ENCODE peak calls at places on chromosomes 1 and 21, in ten cellular contexts. Q is AG09319; P is thyroid gland; F is Panc1; S is COLO829; N is activated CD4-positive, alpha-beta T cell treated with anti-CD3 and anti-CD28 coated beads, Interleukin-2, amount 50 U/mL, for 48 hours; E is SW 1271; R is lower lobe of right lung; H is foreskin fibroblast; K is IMR-90. B is an unnamed sample.

GRCh38 chr1:232876506-232877360 is 71.5 kb downstream of the MAP10 start:
- DNase-seq in Q (no peak), P (no peak), F (no peak), S (no peak), N (peak; percentile 50), E (no peak), R (no peak), H (no peak), K (no peak), B (no peak)

GRCh38 chr21:44072111-44072510 is 35.1 kb upstream of the PWP2 start:
- DNase-seq in Q (no peak), P (no peak), F (no peak), S (no peak), N (no peak), E (no peak), R (no peak), H (no peak), K (no peak), B (no peak)

GRCh38 chr1:17239420-17239819 is 9.5 kb upstream of the PADI3 start:
- DNase-seq in Q (peak; percentile 78), P (peak; percentile 30), F (peak; percentile 82), S (peak; percentile 83), N (peak; percentile 24), E (peak; percentile 54), R (no peak), H (peak; percentile 93), K (peak; percentile 92), B (peak; percentile 90)

GRCh38 chr1:147073062-147073432 is 99.2 kb downstream of the PRKAB2 start:
- DNase-seq in Q (no peak), P (no peak), F (no peak), S (no peak), N (peak; percentile 18), E (no peak), R (no peak), H (no peak), K (no peak), B (no peak)

GRCh38 chr1:218711021-218711420 is 365.9 kb downstream of the TGFB2 start:
- DNase-seq in Q (no peak), P (no peak), F (no peak), S (no peak), N (no peak), E (no peak), R (no peak), H (no peak), K (peak; percentile 26), B (no peak)

GRCh38 chr21:28090546-28090945 is 902.1 kb downstream of the LTN1 start:
- DNase-seq in Q (no peak), P (no peak), F (no peak), S (no peak), N (no peak), E (no peak), R (no peak), H (no peak), K (no peak), B (no peak)

GRCh38 chr1:171251042-171251740 is 2.9 kb downstream of the FMO1 start:
- DNase-seq in Q (no peak), P (no peak), F (no peak), S (no peak), N (peak; percentile 43), E (no peak), R (no peak), H (peak; percentile 23), K (peak; percentile 4), B (peak; percentile 17)

GRCh38 chr1:39398278-39399010 is 93.0 kb upstream of the BMP8A start:
- DNase-seq in Q (peak; percentile 85), P (peak; percentile 87), F (peak; percentile 95), S (peak; percentile 93), N (peak; percentile 59), E (peak; percentile 78), R (peak; percentile 68), H (peak; percentile 97), K (peak; percentile 98), B (peak; percentile 98)

GRCh38 chr1:44336668-44337067 is 18.4 kb downstream of the ERI3 start:
- DNase-seq in Q (no peak), P (no peak), F (no peak), S (no peak), N (no peak), E (no peak), R (no peak), H (no peak), K (no peak), B (no peak)

GRCh38 chr1:61132176-61133047 is 50.1 kb downstream of the NFIA start:
- DNase-seq in Q (no peak), P (no peak), F (no peak), S (peak; percentile 28), N (no peak), E (no peak), R (no peak), H (no peak), K (peak; percentile 5), B (peak; percentile 44)

GRCh38 chr1:19010995-19011696 is 54.7 kb upstream of the IFFO2 start:
- DNase-seq in Q (peak; percentile 87), P (peak; percentile 50), F (peak; percentile 96), S (peak; percentile 78), N (peak; percentile 89), E (peak; percentile 87), R (peak; percentile 81), H (peak; percentile 95), K (peak; percentile 97), B (peak; percentile 98)

GRCh38 chr1:106768077-106768476 is 288.4 kb upstream of the PRMT6 start:
- DNase-seq in Q (no peak), P (no peak), F (no peak), S (no peak), N (no peak), E (no peak), R (no peak), H (peak; percentile 36), K (no peak), B (peak; percentile 18)

GRCh38 chr1:27527857-27528700 is 38.1 kb upstream of the WASF2 start:
- DNase-seq in Q (no peak), P (peak; percentile 93), F (no peak), S (no peak), N (peak; percentile 48), E (no peak), R (peak; percentile 83), H (no peak), K (no peak), B (no peak)

GRCh38 chr1:20187103-20187812 is 940 bp upstream of the PLA2G2C start:
- DNase-seq in Q (no peak), P (peak; percentile 95), F (no peak), S (no peak), N (peak; percentile 52), E (no peak), R (peak; percentile 65), H (no peak), K (no peak), B (no peak)

GRCh38 chr1:237470712-237471310 is 419.9 kb downstream of the ZP4 start:
- DNase-seq in Q (no peak), P (no peak), F (no peak), S (no peak), N (no peak), E (no peak), R (no peak), H (no peak), K (no peak), B (no peak)

GRCh38 chr1:234271243-234271606 is 102.0 kb upstream of the COA6 start:
- DNase-seq in Q (no peak), P (no peak), F (no peak), S (no peak), N (no peak), E (no peak), R (no peak), H (no peak), K (no peak), B (no peak)

GRCh38 chr1:188365874-188366273 is 1537.1 kb downstream of the PLA2G4A start:
- DNase-seq in Q (no peak), P (no peak), F (no peak), S (no peak), N (no peak), E (no peak), R (no peak), H (no peak), K (peak; percentile 5), B (no peak)

GRCh38 chr1:118944133-118944532 is 44.0 kb downstream of the TBX15 start:
- DNase-seq in Q (no peak), P (no peak), F (no peak), S (no peak), N (no peak), E (no peak), R (no peak), H (no peak), K (no peak), B (peak; percentile 16)

GRCh38 chr1:201570158-201570885 is 31.4 kb downstream of the NAV1 start:
- DNase-seq in Q (no peak), P (no peak), F (no peak), S (no peak), N (no peak), E (no peak), R (peak; percentile 21), H (no peak), K (no peak), B (no peak)

GRCh38 chr1:110798691-110799256 is 74.2 kb upstream of the CD53 start:
- DNase-seq in Q (no peak), P (no peak), F (no peak), S (no peak), N (no peak), E (no peak), R (no peak), H (peak; percentile 1), K (no peak), B (no peak)

GRCh38 chr1:167150434-167150833 is 56.6 kb downstream of the STYXL2 start:
- DNase-seq in Q (no peak), P (no peak), F (no peak), S (no peak), N (no peak), E (no peak), R (no peak), H (no peak), K (no peak), B (no peak)

GRCh38 chr1:23423415-23424170 is 955 bp downstream of the TCEA3 start:
- DNase-seq in Q (no peak), P (peak; percentile 70), F (no peak), S (no peak), N (no peak), E (no peak), R (peak; percentile 69), H (no peak), K (no peak), B (no peak)

GRCh38 chr1:180610556-180611015 is 21.2 kb upstream of the XPR1 start:
- DNase-seq in Q (no peak), P (no peak), F (no peak), S (no peak), N (no peak), E (no peak), R (no peak), H (no peak), K (no peak), B (no peak)

GRCh38 chr1:41371630-41372599 is 10.7 kb downstream of the FOXO6 start:
- DNase-seq in Q (no peak), P (peak; percentile 57), F (no peak), S (no peak), N (no peak), E (no peak), R (no peak), H (no peak), K (no peak), B (no peak)

GRCh38 chr1:42932442-42932941 is 26.2 kb downstream of the SLC2A1 start:
- DNase-seq in Q (no peak), P (no peak), F (no peak), S (no peak), N (no peak), E (no peak), R (no peak), H (no peak), K (no peak), B (no peak)

B was measured in brain microvascular endothelial cell.